ENCODE peak calls at places on chromosomes 12 and 14, in five cellular contexts. W is fibroblast of mammary gland; S is activated B cell treated with CpG ODN at 0.5 μM for 24 hours; F is kidney; Y is CD8-positive, alpha-beta T cell. T is an unnamed sample.

GRCh38 chr14:96225745-96226151 is 21.1 kb downstream of the BDKRB2 start:
- DNase-seq in W (peak), S (no peak), F (peak), Y (no peak), T (peak)

GRCh38 chr14:28901631-28902030 is 135.0 kb downstream of the FOXG1 start:
- DNase-seq in W (no peak), S (no peak), F (no peak), Y (no peak), T (no peak)

GRCh38 chr12:106214576-106214975 is 33.2 kb downstream of the CKAP4 start:
- DNase-seq in W (no peak), S (no peak), F (no peak), Y (no peak), T (no peak)

GRCh38 chr12:120037851-120038250 is 48.8 kb downstream of the BICDL1 start:
- DNase-seq in W (no peak), S (no peak), F (no peak), Y (no peak), T (no peak)

GRCh38 chr14:62947291-62947690 is 98.0 kb downstream of the KCNH5 start:
- DNase-seq in W (no peak), S (no peak), F (no peak), Y (no peak), T (no peak)

GRCh38 chr12:114668151-114668891 is 15.7 kb downstream of the TBX3 start:
- DNase-seq in W (peak), S (no peak), F (peak), Y (no peak), T (peak)

GRCh38 chr12:74111688-74112360 is 425.8 kb upstream of the ATXN7L3B start:
- DNase-seq in W (peak), S (no peak), F (no peak), Y (no peak), T (no peak)

GRCh38 chr12:90953956-90954421 is 987 bp downstream of the CCER1 start:
- DNase-seq in W (no peak), S (no peak), F (peak), Y (no peak), T (no peak)

GRCh38 chr14:43894534-43894933 is 612.5 kb downstream of the FSCB start:
- DNase-seq in W (peak), S (no peak), F (no peak), Y (no peak), T (no peak)

GRCh38 chr14:68795602-68796417 is 2.9 kb upstream of the ZFP36L1 start:
- DNase-seq in W (peak), S (peak), F (peak), Y (peak), T (no peak)

GRCh38 chr12:95100264-95101190 is 27.1 kb upstream of the NR2C1 start:
- DNase-seq in W (no peak), S (no peak), F (no peak), Y (no peak), T (no peak)

DNA sequence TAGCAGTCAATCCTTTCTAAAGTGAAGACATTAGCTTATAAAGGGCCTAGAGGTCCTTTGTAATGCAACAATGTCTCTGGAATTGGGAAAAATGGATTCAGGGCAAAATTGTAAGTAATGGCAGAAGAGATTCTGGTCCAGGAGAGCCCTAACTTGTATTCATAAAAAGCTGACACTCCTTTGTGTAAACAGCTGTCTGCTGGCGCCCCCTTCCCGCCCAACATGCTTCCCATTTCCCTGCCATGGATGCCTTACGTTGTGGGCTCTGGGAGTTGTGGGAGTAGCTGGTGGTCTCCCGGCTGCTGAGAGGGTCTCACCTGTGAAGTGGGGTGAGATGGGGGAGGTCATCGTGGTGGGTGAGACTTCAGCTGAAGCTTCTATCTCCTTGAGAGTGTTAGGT is 2.3 kb downstream of the ACRBP start:
- DNase-seq in W (no peak), S (no peak), F (no peak), Y (no peak), T (no peak)
- TF ChIP-seq CTCF in W (peak), S (no peak), F (peak), Y (no peak), T (peak)

GRCh38 chr12:85422766-85423165 is 142.7 kb downstream of the ALX1 start:
- DNase-seq in W (no peak), S (no peak), F (no peak), Y (no peak), T (no peak)

GRCh38 chr12:85425926-85426325 is 145.9 kb downstream of the ALX1 start:
- DNase-seq in W (no peak), S (no peak), F (no peak), Y (no peak), T (no peak)

GRCh38 chr12:85425349-85425612 is 145.3 kb downstream of the ALX1 start:
- DNase-seq in W (no peak), S (no peak), F (no peak), Y (no peak), T (no peak)

GRCh38 chr12:85423947-85424346 is 143.9 kb downstream of the ALX1 start:
- DNase-seq in W (no peak), S (no peak), F (no peak), Y (no peak), T (no peak)

DNA sequence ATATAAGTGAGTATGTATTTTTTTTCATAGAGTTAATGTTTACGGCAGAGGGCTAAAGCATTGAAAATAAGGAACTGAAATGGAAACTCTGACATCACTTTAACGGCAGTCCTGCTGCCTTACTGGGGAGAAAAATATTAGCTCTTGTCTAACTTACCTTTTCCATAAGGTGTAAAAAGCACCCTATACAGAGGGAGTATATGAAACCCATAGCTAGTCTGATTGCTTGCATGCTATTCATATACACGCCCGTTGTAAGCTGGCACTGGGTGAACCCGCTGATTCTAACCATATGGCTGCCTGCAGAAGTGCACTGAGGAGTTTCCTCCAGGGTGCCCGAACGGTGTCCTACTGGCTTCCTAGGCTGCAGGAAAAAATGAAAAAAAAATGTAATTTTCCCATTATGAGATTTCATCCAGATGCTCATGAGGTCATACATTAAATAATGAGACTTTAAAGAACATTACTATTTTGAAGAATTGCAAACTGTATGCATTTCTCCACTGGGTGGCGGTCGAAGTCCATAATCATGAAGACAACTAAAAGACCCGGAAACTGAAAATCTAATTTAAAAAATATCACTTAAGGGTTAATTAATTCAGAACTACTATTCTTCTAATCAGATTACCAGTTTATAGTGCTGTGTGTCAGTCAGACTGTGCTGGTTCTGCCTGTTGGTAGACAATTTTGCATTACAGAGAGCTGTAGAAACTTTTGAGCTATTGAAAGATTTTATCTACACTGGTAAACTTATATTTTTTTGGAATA is 144.7 kb downstream of the ALX1 start:
- DNase-seq in W (peak), S (no peak), F (no peak), Y (no peak), T (no peak)
- TF ChIP-seq CTCF in W (peak), S (no peak), F (peak), Y (no peak), T (peak)

GRCh38 chr12:104482748-104483147 is 26.0 kb downstream of the CHST11 start:
- DNase-seq in W (peak), S (no peak), F (no peak), Y (no peak), T (no peak)

GRCh38 chr12:104488383-104488782 is 31.6 kb downstream of the CHST11 start:
- DNase-seq in W (no peak), S (no peak), F (no peak), Y (no peak), T (no peak)

GRCh38 chr12:104485651-104486341 is 29.0 kb downstream of the CHST11 start:
- DNase-seq in W (no peak), S (no peak), F (no peak), Y (no peak), T (no peak)

GRCh38 chr12:104486943-104487819 is 30.4 kb downstream of the CHST11 start:
- DNase-seq in W (no peak), S (no peak), F (no peak), Y (no peak), T (no peak)

GRCh38 chr12:104486416-104486815 is 29.7 kb downstream of the CHST11 start:
- DNase-seq in W (no peak), S (no peak), F (no peak), Y (no peak), T (no peak)
- TF ChIP-seq CTCF in W (no peak), S (no peak), F (no peak), Y (no peak), T (no peak)

DNA sequence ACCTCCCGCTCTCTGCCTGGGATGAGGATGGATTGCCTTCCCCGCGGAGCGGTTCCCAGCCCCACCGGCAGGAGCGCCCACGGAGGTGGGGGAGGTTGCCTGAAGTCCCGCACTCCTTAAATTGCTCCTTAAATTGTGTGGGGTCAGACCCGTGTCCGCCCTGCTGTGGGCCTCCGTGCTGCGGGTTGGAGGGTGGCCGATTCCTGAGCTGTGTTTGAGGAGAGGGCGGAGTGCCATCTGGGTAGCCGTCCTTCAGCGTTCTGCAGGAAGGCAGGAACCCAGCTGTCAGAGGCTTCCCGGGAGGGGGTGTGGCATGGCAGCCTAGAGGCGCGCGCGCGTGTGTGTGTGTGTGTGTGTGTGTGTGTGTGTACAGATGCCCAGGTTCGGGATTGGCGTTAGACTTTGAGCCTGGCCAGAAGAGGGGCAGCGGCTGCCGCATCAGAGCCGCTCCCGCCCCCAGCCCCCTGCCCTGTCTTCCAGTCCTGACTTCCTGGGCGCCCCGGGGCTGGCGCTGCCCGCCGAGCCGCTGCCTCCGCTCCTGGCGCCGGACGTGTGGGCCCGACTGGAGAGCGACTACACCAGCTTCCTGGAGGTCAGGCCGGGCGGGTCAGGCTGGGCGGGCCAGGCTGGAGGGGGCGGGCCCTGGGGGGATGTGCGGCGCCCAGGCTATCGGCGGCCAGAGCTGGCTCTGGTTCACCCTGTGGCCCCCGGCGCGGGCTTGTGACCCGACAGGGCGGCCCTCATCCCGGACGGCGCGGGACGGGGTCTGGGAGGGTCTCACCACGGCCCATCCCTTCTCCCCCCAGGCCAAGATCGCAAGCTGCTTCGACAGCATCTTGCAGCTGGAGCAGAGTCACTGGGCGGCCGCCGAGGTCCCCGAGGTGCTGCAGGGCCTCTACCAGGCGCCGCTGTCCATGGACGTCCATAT is 9.2 kb downstream of the EXOC3L4 start:
- DNase-seq in W (peak), S (no peak), F (peak), Y (no peak), T (no peak)
- TF ChIP-seq CTCF in W (peak), S (no peak), F (no peak), Y (no peak), T (peak)

DNA sequence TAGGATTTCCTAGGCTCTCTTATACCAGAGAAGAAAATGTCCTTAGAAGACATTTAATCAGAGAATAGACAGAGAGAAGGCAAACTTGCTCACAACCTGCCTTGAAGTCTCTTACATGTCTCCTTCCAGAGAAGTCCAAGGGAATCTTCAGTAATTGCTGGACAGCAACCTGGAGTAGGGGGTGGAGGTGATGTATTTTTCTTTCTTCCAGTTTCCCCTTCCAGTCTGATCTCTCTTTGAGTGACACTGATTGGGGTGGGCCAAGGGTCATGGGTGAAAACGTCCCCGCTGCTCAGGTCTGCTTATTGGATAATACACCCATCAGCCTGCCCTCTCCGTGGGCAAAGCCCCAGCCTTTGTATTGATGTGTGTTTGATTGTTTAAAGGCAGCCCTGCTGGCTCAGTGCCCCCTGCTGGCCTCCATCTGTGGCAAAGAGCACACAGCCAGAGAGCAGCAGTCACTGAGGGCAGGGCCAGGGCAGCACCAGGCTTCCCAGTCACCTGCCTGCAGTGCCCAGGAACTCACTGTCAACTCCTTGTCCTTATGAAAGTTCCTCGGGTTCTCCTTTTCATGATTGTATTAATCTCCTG is 35.7 kb upstream of the ATP2A2 start:
- DNase-seq in W (peak), S (peak), F (no peak), Y (peak), T (no peak)
- TF ChIP-seq CTCF in W (peak), S (no peak), F (no peak), Y (no peak), T (peak)

T was measured in AG09319.